ENCODE peak calls at places on chromosomes 6 and 20, in five cellular contexts. P, X, W, I and E are unnamed samples.

GRCh38 chr20:17706632-17707031 is 6.9 kb downstream of the BANF2 start:
- DNase-seq in I (no peak), W (no peak), X (no peak), P (no peak), E (no peak)

GRCh38 chr6:126170875-126171489 is 168.9 kb upstream of the CENPW start:
- DNase-seq in W (no peak), X (no peak), I (no peak), P (no peak), E (peak; percentile 19)

GRCh38 chr6:71621918-71622519 is 264.3 kb upstream of the RIMS1 start:
- DNase-seq in X (no peak), W (no peak), P (peak; percentile 37), I (no peak), E (no peak)

GRCh38 chr6:7687145-7688113 is 38.5 kb upstream of the BMP6 start:
- DNase-seq in P (no peak), W (no peak), I (no peak), X (no peak), E (no peak)

GRCh38 chr20:33846291-33846916 is 35.3 kb downstream of the CHMP4B start:
- DNase-seq in W (peak; percentile 58), P (no peak), X (no peak), I (no peak), E (no peak)

GRCh38 chr20:58287638-58288037 is 21.9 kb upstream of the RAB22A start:
- DNase-seq in X (no peak), I (no peak), P (no peak), W (no peak), E (no peak)

GRCh38 chr20:23446505-23446904 is 6.2 kb downstream of the CST11 start:
- DNase-seq in W (peak; percentile 68), I (peak; percentile 49), X (no peak), P (peak; percentile 54), E (peak; percentile 29)

GRCh38 chr6:129440691-129441090 is 269.3 kb downstream of the ARHGAP18 start:
- DNase-seq in I (no peak), X (no peak), P (no peak), W (no peak), E (no peak)

GRCh38 chr6:136967874-136968752 is 46.0 kb downstream of the SLC35D3 start:
- DNase-seq in W (peak; percentile 68), I (peak; percentile 50), X (peak; percentile 46), P (peak; percentile 90), E (peak; percentile 26)

GRCh38 chr6:160306284-160306683 is 41.9 kb upstream of the SLC22A3 start:
- DNase-seq in P (no peak), W (no peak), X (no peak), I (no peak), E (no peak)

GRCh38 chr6:170464524-170464979 is 88.6 kb downstream of the PSMB1 start:
- DNase-seq in W (no peak), P (no peak), X (no peak), I (no peak), E (no peak)

GRCh38 chr6:153023977-153024376 is 21.5 kb upstream of the MTRF1L start:
- DNase-seq in I (no peak), P (no peak), X (no peak), W (no peak), E (no peak)

GRCh38 chr6:53869964-53870363 is 75.2 kb downstream of the LRRC1 start:
- DNase-seq in I (no peak), W (no peak), X (no peak), P (no peak), E (no peak)

GRCh38 chr6:1296542-1296941 is 15.4 kb upstream of the FOXQ1 start:
- DNase-seq in X (no peak), P (no peak), I (no peak), W (no peak), E (no peak)

GRCh38 chr20:1565461-1565860 is 8.0 kb upstream of the SIRPD start:
- DNase-seq in W (no peak), X (no peak), I (no peak), P (no peak), E (no peak)

GRCh38 chr6:6893701-6894100 is 214.1 kb upstream of the RREB1 start:
- DNase-seq in W (peak; percentile 65), I (no peak), P (no peak), X (no peak), E (no peak)

GRCh38 chr20:40640667-40641066 is 48.4 kb downstream of the MAFB start:
- DNase-seq in P (no peak), W (no peak), X (no peak), I (no peak), E (no peak)

GRCh38 chr6:148288566-148288965 is 54.1 kb upstream of the SASH1 start:
- DNase-seq in W (no peak), P (no peak), X (no peak), I (no peak), E (no peak)

GRCh38 chr6:27178001-27178730 is 69.3 kb upstream of the PRSS16 start:
- DNase-seq in W (no peak), P (peak; percentile 75), I (peak; percentile 22), X (peak; percentile 42), E (peak; percentile 70)

GRCh38 chr6:73873081-73873480 is 177.1 kb downstream of the CD109 start:
- DNase-seq in I (no peak), X (no peak), W (no peak), P (no peak), E (no peak)

GRCh38 chr6:9699890-9700289 is 715.0 kb downstream of the TFAP2A start:
- DNase-seq in P (no peak), W (no peak), I (no peak), X (no peak), E (no peak)

GRCh38 chr20:44526129-44526528 is 4.3 kb upstream of the SERINC3 start:
- DNase-seq in I (no peak), P (no peak), W (no peak), X (no peak), E (no peak)

GRCh38 chr6:167152858-167153257 is 4.9 kb downstream of the GPR31 start:
- DNase-seq in I (no peak), W (no peak), X (no peak), P (no peak), E (no peak)

GRCh38 chr6:36947570-36948351 is 6.8 kb upstream of the PI16 start:
- DNase-seq in X (peak; percentile 34), I (no peak), W (no peak), P (no peak), E (peak; percentile 16)

GRCh38 chr6:34242252-34243130 is 5.8 kb downstream of the HMGA1 start:
- DNase-seq in P (no peak), W (no peak), I (no peak), X (no peak), E (no peak)

GRCh38 chr20:278607-279571 is 11.7 kb downstream of the C20orf96 start:
- DNase-seq in P (no peak), X (no peak), I (peak; percentile 47), W (no peak), E (no peak)

GRCh38 chr20:59063358-59064213 is 21.0 kb upstream of the PRELID3B start:
- DNase-seq in W (no peak), P (peak; percentile 61), I (peak; percentile 42), X (no peak), E (no peak)

GRCh38 chr6:45116714-45117410 is 211.3 kb upstream of the RUNX2 start:
- DNase-seq in P (no peak), I (no peak), X (no peak), W (no peak), E (no peak)

GRCh38 chr6:145544514-145544913 is 190.8 kb downstream of the EPM2A start:
- DNase-seq in I (no peak), W (no peak), X (no peak), P (no peak), E (no peak)

GRCh38 chr6:44494011-44494501 is 106.5 kb downstream of the CDC5L start:
- DNase-seq in P (no peak), I (no peak), X (no peak), W (no peak), E (no peak)

GRCh38 chr6:159532155-159532554 is 160.9 kb downstream of the SOD2 start:
- DNase-seq in X (no peak), I (no peak), W (no peak), P (no peak), E (no peak)

GRCh38 chr6:18242062-18242851 is 22.1 kb downstream of the DEK start:
- DNase-seq in I (no peak), X (no peak), W (no peak), P (no peak), E (no peak)

GRCh38 chr6:106188104-106188794 is 102.1 kb downstream of the PRDM1 start:
- DNase-seq in W (no peak), X (no peak), I (no peak), P (no peak), E (no peak)